ENCODE peak calls at places on chromosome 6, in seven cellular contexts. M is ovary; V is heart left ventricle; Y is upper lobe of left lung; D is left ventricle myocardium inferior; O is naive thymus-derived CD4-positive, alpha-beta T cell; U is HAP-1. C is an unnamed sample. For H3K4me1, the result is how much of the 10 kb centered on the place peaks cover.

GRCh38 chr6:80163754-80164187 is 57.3 kb downstream of the BCKDHB start:
- DNase-seq in V (no peak), Y (no peak), D (no peak), O (peak), U (no peak), M (no peak), C (no peak)

GRCh38 chr6:34836008-34836407 is 44.1 kb downstream of the BLTP3A start:
- DNase-seq in Y (peak), D (no peak), U (no peak), V (no peak), O (no peak), M (no peak), C (no peak)

GRCh38 chr6:136613477-136613876 is 63.3 kb upstream of the MAP7 start:
- DNase-seq in Y (no peak), U (peak), V (no peak), M (no peak), D (no peak), O (no peak), C (no peak)

GRCh38 chr6:17394192-17394611 is 807 bp downstream of the CAP2 start:
- DNase-seq in O (no peak), Y (peak), V (peak), U (peak), D (peak), M (peak), C (no peak)

GRCh38 chr6:42424906-42425474 is 26.7 kb downstream of the TRERF1 start:
- DNase-seq in Y (no peak), U (no peak), D (no peak), O (no peak), V (no peak), M (no peak), C (no peak)

GRCh38 chr6:41581381-41581991 is 35.3 kb downstream of the FOXP4 start:
- DNase-seq in U (no peak), Y (peak), D (no peak), V (peak), O (no peak), M (no peak), C (no peak)

GRCh38 chr6:169266746-169267629 is 13.3 kb upstream of the THBS2 start:
- DNase-seq in M (no peak), D (no peak), V (no peak), U (no peak), O (no peak), Y (no peak), C (no peak)

GRCh38 chr6:7184502-7184901 is 76.7 kb downstream of the RREB1 start:
- DNase-seq in Y (no peak), U (no peak), V (no peak), D (no peak), M (no peak), O (no peak), C (no peak)

GRCh38 chr6:22558288-22558882 is 11.0 kb upstream of the HDGFL1 start:
- DNase-seq in Y (no peak), V (no peak), U (no peak), M (no peak), O (no peak), D (no peak), C (no peak)

GRCh38 chr6:1286972-1287600 is 24.8 kb upstream of the FOXQ1 start:
- DNase-seq in D (no peak), O (no peak), M (no peak), U (no peak), Y (peak), V (no peak), C (no peak)

GRCh38 chr6:7827142-7827541 is 83.4 kb downstream of the TXNDC5 start:
- DNase-seq in D (no peak), Y (no peak), V (no peak), M (no peak), U (no peak), O (no peak), C (no peak)

GRCh38 chr6:169416249-169416648 is 162.6 kb upstream of the THBS2 start:
- DNase-seq in U (no peak), D (no peak), Y (no peak), V (no peak), M (no peak), O (no peak), C (no peak)

GRCh38 chr6:53306819-53307347 is 41.9 kb downstream of the ELOVL5 start:
- DNase-seq in M (no peak), O (no peak), V (no peak), Y (no peak), D (no peak), U (no peak), C (no peak)

GRCh38 chr6:42365021-42365420 is 86.7 kb downstream of the TRERF1 start:
- DNase-seq in M (no peak), O (no peak), D (no peak), U (no peak), V (no peak), Y (no peak), C (no peak)

GRCh38 chr6:21906826-21907225 is 313.3 kb downstream of the SOX4 start:
- DNase-seq in Y (no peak), O (no peak), V (no peak), D (no peak), U (no peak), M (no peak), C (no peak)

GRCh38 chr6:23445157-23445710 is 680.8 kb upstream of the NRSN1 start:
- DNase-seq in M (no peak), D (peak), U (no peak), O (no peak), V (peak), Y (no peak), C (no peak)

GRCh38 chr6:169863149-169863525 is 111.7 kb downstream of the ERMARD start:
- DNase-seq in Y (peak), D (no peak), M (no peak), V (no peak), U (no peak), O (no peak), C (peak)

GRCh38 chr6:119077643-119078448 is 618 bp downstream of the FAM184A start:
- DNase-seq in D (no peak), U (peak), V (peak), O (peak), Y (peak), M (peak), C (peak)

GRCh38 chr6:26216886-26217713 is 129.9 kb downstream of the HFE start:
- DNase-seq in Y (peak), V (peak), M (peak), D (peak), U (peak), O (no peak), C (peak)

GRCh38 chr6:118668761-118669411 is 17.5 kb upstream of the CEP85L start:
- DNase-seq in D (no peak), M (no peak), U (no peak), O (no peak), V (no peak), Y (no peak), C (no peak)

GRCh38 chr6:106186714-106187113 is 100.6 kb downstream of the PRDM1 start:
- DNase-seq in D (no peak), O (no peak), Y (no peak), M (no peak), U (no peak), V (no peak), C (no peak)

GRCh38 chr6:106183430-106183829 is 97.3 kb downstream of the PRDM1 start:
- DNase-seq in V (no peak), U (no peak), M (no peak), Y (no peak), D (no peak), O (no peak), C (no peak)

GRCh38 chr6:106186172-106186571 is 100.0 kb downstream of the PRDM1 start:
- DNase-seq in U (no peak), M (no peak), V (no peak), D (no peak), Y (no peak), O (no peak), C (no peak)

GRCh38 chr6:106185626-106186025 is 99.5 kb downstream of the PRDM1 start:
- DNase-seq in U (no peak), V (no peak), Y (no peak), D (no peak), M (no peak), O (no peak), C (no peak)

DNA sequence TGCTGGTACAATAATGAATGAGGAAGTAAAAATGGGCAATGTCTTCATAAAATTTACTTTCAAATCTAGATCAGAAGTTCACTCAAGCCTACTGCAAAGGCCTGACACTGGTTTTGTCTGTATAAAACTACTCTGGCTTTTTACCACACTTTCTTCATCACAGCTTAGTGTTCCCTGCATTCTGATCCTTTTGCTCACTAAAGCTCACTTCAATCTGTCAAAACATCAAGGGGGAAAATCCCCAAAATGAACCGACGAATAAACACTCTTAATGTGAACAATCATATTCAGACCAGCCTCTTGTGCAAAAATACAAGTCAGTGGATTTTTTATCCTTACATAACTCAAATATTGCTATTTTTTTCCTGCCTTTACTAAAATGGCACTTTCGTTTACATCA is 98.5 kb downstream of the PRDM1 start:
- DNase-seq in Y (no peak), U (no peak), V (no peak), D (no peak), O (no peak), M (no peak), C (no peak)
- H3K4me1 ChIP-seq in Y (under half), U (under half), V (under half), D (under half), O (under half), M (under half), C (under half)

DNA sequence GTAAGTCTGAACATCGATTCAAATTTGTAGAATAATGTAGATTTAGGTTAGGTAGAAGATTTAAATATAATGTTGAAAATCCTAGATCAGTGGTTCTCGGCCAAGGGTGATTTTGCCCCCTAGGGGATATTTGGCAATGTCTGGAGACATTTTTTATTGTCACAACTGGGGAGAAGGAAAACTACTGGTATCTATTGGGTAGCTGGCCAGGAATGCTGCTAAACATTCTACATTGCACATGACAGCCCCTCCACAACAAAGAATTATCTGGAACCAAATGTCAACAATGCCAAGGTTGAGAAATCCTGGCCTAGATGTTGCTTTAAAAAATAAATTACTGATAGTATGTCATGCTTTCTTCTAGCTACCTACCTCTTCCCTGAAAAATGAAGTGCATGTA is 76.1 kb downstream of the HIVEP2 start:
- DNase-seq in V (no peak), O (no peak), Y (no peak), D (no peak), M (no peak), U (no peak), C (no peak)
- H3K4me1 ChIP-seq in V (half or more), O (under half), Y (under half), D (half or more), M (under half), U (under half), C (under half)

DNA sequence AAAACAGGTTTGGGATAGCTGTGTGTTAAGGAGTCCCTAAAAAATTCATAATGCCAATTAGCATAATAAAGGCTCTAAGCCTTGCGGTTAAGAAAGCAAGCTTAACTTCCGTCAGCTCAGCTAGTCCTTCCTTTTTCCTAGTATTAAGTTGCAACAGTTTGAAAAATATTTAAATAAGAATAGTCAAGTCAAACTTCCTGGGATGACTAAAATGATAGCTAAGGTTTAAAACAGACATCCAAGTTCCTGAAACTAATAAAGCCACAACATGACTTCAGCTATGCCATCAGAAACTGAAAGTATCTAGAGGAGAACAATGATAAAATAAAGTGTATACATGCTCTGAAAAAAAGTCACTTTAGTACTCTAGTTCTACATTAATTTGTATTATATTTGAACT is 3.4 kb downstream of the AKIRIN2 start:
- DNase-seq in D (no peak), U (peak), M (no peak), V (no peak), Y (no peak), O (no peak), C (no peak)
- H3K4me1 ChIP-seq in D (half or more), U (under half), M (under half), V (half or more), Y (under half), O (under half), C (under half)

GRCh38 chr6:127483399-127484055 is 24.3 kb upstream of the KIAA0408 start:
- DNase-seq in Y (no peak), D (no peak), O (no peak), M (no peak), V (no peak), U (peak), C (no peak)
- H3K4me1 ChIP-seq in Y (under half), D (under half), O (under half), M (under half), V (under half), U (half or more), C (under half)

GRCh38 chr6:36848658-36849441 is 9.6 kb upstream of the CPNE5 start:
- DNase-seq in O (no peak), Y (peak), M (no peak), V (peak), D (peak), U (peak), C (peak)

GRCh38 chr6:36851632-36852031 is 12.4 kb upstream of the CPNE5 start:
- DNase-seq in M (peak), U (no peak), Y (no peak), O (no peak), V (no peak), D (no peak), C (no peak)

GRCh38 chr6:36847991-36848390 is 8.7 kb upstream of the CPNE5 start:
- DNase-seq in M (no peak), V (no peak), U (no peak), Y (no peak), D (no peak), O (no peak), C (no peak)

GRCh38 chr6:36851149-36851614 is 11.9 kb upstream of the CPNE5 start:
- DNase-seq in V (peak), D (no peak), U (peak), Y (peak), M (peak), O (peak), C (peak)

GRCh38 chr6:36850001-36850400 is 10.8 kb upstream of the CPNE5 start:
- DNase-seq in V (no peak), U (no peak), Y (no peak), O (no peak), M (no peak), D (no peak), C (no peak)
- H3K4me1 ChIP-seq in V (half or more), U (under half), Y (under half), O (under half), M (under half), D (half or more), C (under half)

DNA sequence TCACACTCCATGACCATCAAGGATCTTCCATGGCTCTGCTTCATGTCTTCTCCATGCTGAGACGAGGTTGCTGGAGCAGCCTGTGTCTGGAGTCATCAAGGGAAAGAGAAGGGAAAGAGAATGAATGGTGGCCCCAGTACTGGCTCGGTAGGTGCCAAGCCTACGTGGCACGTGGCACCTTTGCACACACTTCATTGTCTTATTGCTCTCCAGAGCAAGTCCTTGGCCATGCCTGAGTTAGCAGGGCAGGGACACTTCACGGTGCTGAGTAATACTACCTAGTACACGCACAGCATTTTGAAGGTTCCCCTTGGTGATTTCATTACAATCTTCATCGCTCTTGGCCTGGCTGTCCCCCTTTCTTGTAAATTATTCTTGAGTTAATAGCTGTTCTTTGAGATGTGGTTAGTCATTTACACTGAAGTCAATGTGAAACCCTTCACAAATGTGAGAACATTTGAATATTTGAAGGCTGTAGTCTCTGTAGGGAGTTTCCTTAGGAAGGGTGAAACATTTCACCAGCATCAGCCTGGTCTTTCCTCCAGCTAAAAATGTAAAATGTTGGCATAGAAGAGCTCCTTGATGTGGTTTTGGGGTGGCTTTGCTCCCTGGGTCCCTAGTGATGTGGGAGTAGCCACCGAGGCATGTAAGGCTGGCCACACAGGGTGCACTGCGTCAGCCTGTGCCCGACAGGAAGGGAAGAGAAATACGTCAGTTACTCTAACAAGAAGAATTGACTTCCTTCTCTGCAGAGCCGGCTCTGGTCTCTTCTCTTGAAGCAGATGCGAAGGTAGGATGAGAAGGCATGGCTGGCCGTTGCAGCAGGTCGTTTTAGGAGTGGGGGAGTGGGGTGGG is at the start of gene SYTL3:
- DNase-seq in M (no peak), U (no peak), O (peak), V (peak), Y (peak), D (no peak), C (no peak)
- H3K4me1 ChIP-seq in M (under half), U (under half), O (under half), V (under half), Y (under half), D (under half), C (under half)

GRCh38 chr6:129604321-129604720 is 105.7 kb downstream of the ARHGAP18 start:
- DNase-seq in M (no peak), V (no peak), D (no peak), O (no peak), Y (no peak), U (no peak), C (no peak)
- H3K4me1 ChIP-seq in M (under half), V (under half), D (under half), O (under half), Y (under half), U (under half), C (under half)

C was measured in breast epithelium.